ENCODE peak calls at places on chromosomes 4 and X, in six cellular contexts. One of them, this sample, is unnamed.

GRCh38 chr4:113756005-113756410 is 5.5 kb downstream of the CAMK2D start:
- DNase-seq in caudate nucleus: no peak
- DNase-seq in NCI-H2081: peak; percentile 20
- DNase-seq in AG09319: no peak
- DNase-seq in NCI-H774: no peak
- DNase-seq in type B pancreatic cell: no peak
- DNase-seq in this sample: peak; percentile 8

GRCh38 chr4:26060286-26060685 is 146.3 kb downstream of the SMIM20 start:
- DNase-seq in NCI-H2081: no peak
- DNase-seq in AG09319: no peak
- DNase-seq in caudate nucleus: no peak
- DNase-seq in NCI-H774: no peak
- DNase-seq in type B pancreatic cell: no peak
- DNase-seq in this sample: no peak

GRCh38 chr4:15906024-15906443 is 32.5 kb downstream of the FGFBP1 start:
- DNase-seq in type B pancreatic cell: peak; percentile 70
- DNase-seq in NCI-H2081: peak; percentile 29
- DNase-seq in NCI-H774: peak; percentile 81
- DNase-seq in caudate nucleus: peak; percentile 7
- DNase-seq in AG09319: no peak
- DNase-seq in this sample: peak; percentile 99

GRCh38 chr4:104756837-104757236 is 262.1 kb upstream of the CXXC4 start:
- DNase-seq in NCI-H774: no peak
- DNase-seq in type B pancreatic cell: no peak
- DNase-seq in NCI-H2081: no peak
- DNase-seq in caudate nucleus: no peak
- DNase-seq in AG09319: no peak
- DNase-seq in this sample: no peak

GRCh38 chrX:139759637-139760036 is 51.7 kb upstream of the MCF2 start:
- DNase-seq in NCI-H2081: no peak
- DNase-seq in AG09319: no peak
- DNase-seq in caudate nucleus: no peak
- DNase-seq in type B pancreatic cell: no peak
- DNase-seq in NCI-H774: no peak
- DNase-seq in this sample: peak; percentile 67

GRCh38 chr4:76585897-76586360 is 150.9 kb downstream of the SHROOM3 start:
- DNase-seq in AG09319: no peak
- DNase-seq in NCI-H2081: peak; percentile 92
- DNase-seq in caudate nucleus: no peak
- DNase-seq in NCI-H774: peak; percentile 82
- DNase-seq in type B pancreatic cell: peak; percentile 76
- DNase-seq in this sample: peak; percentile 97

GRCh38 chr4:83083925-83084475 is 30.5 kb downstream of the PLAC8 start:
- DNase-seq in NCI-H774: no peak
- DNase-seq in NCI-H2081: no peak
- DNase-seq in type B pancreatic cell: no peak
- DNase-seq in caudate nucleus: no peak
- DNase-seq in AG09319: no peak
- DNase-seq in this sample: no peak

GRCh38 chrX:153614818-153615217 is 15.9 kb upstream of the CCNQ start:
- DNase-seq in NCI-H774: no peak
- DNase-seq in type B pancreatic cell: no peak
- DNase-seq in NCI-H2081: no peak
- DNase-seq in AG09319: no peak
- DNase-seq in caudate nucleus: no peak
- DNase-seq in this sample: no peak

GRCh38 chrX:68083510-68083909 is 349.8 kb downstream of the OPHN1 start:
- DNase-seq in caudate nucleus: no peak
- DNase-seq in type B pancreatic cell: no peak
- DNase-seq in NCI-H774: no peak
- DNase-seq in AG09319: no peak
- DNase-seq in NCI-H2081: no peak
- DNase-seq in this sample: no peak

GRCh38 chr4:41258783-41259182 is 2.1 kb downstream of the UCHL1 start:
- DNase-seq in type B pancreatic cell: no peak
- DNase-seq in caudate nucleus: peak; percentile 10
- DNase-seq in NCI-H2081: peak; percentile 68
- DNase-seq in NCI-H774: peak; percentile 1
- DNase-seq in AG09319: peak; percentile 25
- DNase-seq in this sample: peak; percentile 86

GRCh38 chr4:11912886-11913285 is 484.2 kb upstream of the HS3ST1 start:
- DNase-seq in AG09319: no peak
- DNase-seq in NCI-H2081: no peak
- DNase-seq in type B pancreatic cell: no peak
- DNase-seq in NCI-H774: no peak
- DNase-seq in caudate nucleus: no peak
- DNase-seq in this sample: no peak

GRCh38 chrX:42778096-42778495 is at the start of gene PPP1R2C:
- DNase-seq in NCI-H2081: no peak
- DNase-seq in AG09319: no peak
- DNase-seq in type B pancreatic cell: no peak
- DNase-seq in caudate nucleus: no peak
- DNase-seq in NCI-H774: no peak
- DNase-seq in this sample: no peak

GRCh38 chrX:17805120-17805519 is 56.0 kb downstream of the RAI2 start:
- DNase-seq in type B pancreatic cell: no peak
- DNase-seq in NCI-H774: no peak
- DNase-seq in caudate nucleus: no peak
- DNase-seq in NCI-H2081: no peak
- DNase-seq in AG09319: no peak
- DNase-seq in this sample: peak; percentile 22

GRCh38 chrX:69158166-69159040 is 6.8 kb downstream of the PJA1 start:
- DNase-seq in caudate nucleus: no peak
- DNase-seq in NCI-H774: no peak
- DNase-seq in AG09319: no peak
- DNase-seq in type B pancreatic cell: peak; percentile 44
- DNase-seq in NCI-H2081: peak; percentile 12
- DNase-seq in this sample: peak; percentile 69

GRCh38 chrX:14837155-14837554 is 35.7 kb downstream of the FANCB start:
- DNase-seq in AG09319: no peak
- DNase-seq in type B pancreatic cell: no peak
- DNase-seq in NCI-H774: no peak
- DNase-seq in NCI-H2081: no peak
- DNase-seq in caudate nucleus: no peak
- DNase-seq in this sample: no peak

GRCh38 chrX:114073926-114074325 is 510.0 kb upstream of the HTR2C start:
- DNase-seq in caudate nucleus: no peak
- DNase-seq in AG09319: no peak
- DNase-seq in NCI-H2081: no peak
- DNase-seq in type B pancreatic cell: no peak
- DNase-seq in NCI-H774: no peak
- DNase-seq in this sample: no peak

GRCh38 chr4:3440011-3440410 is 1.8 kb upstream of the HGFAC start:
- DNase-seq in type B pancreatic cell: no peak
- DNase-seq in AG09319: no peak
- DNase-seq in caudate nucleus: no peak
- DNase-seq in NCI-H2081: peak; percentile 38
- DNase-seq in NCI-H774: no peak
- DNase-seq in this sample: no peak

GRCh38 chrX:39242187-39242586 is 440.9 kb downstream of the MID1IP1 start:
- DNase-seq in caudate nucleus: no peak
- DNase-seq in AG09319: no peak
- DNase-seq in type B pancreatic cell: no peak
- DNase-seq in NCI-H774: no peak
- DNase-seq in NCI-H2081: peak; percentile 66
- DNase-seq in this sample: peak; percentile 69

GRCh38 chrX:54494970-54495813 is 842 bp downstream of the FGD1 start:
- DNase-seq in type B pancreatic cell: no peak
- DNase-seq in AG09319: no peak
- DNase-seq in caudate nucleus: peak; percentile 1
- DNase-seq in NCI-H2081: no peak
- DNase-seq in NCI-H774: no peak
- DNase-seq in this sample: peak; percentile 54

GRCh38 chr4:122815248-122815647 is 11.4 kb upstream of the FGF2 start:
- DNase-seq in NCI-H2081: no peak
- DNase-seq in NCI-H774: no peak
- DNase-seq in type B pancreatic cell: no peak
- DNase-seq in caudate nucleus: no peak
- DNase-seq in AG09319: no peak
- DNase-seq in this sample: no peak

GRCh38 chr4:168679397-168680176 is 182.7 kb downstream of the PALLD start:
- DNase-seq in AG09319: no peak
- DNase-seq in caudate nucleus: no peak
- DNase-seq in type B pancreatic cell: no peak
- DNase-seq in NCI-H2081: no peak
- DNase-seq in NCI-H774: no peak
- DNase-seq in this sample: peak; percentile 10

GRCh38 chrX:20414781-20415445 is 148.2 kb upstream of the RPS6KA3 start:
- DNase-seq in type B pancreatic cell: no peak
- DNase-seq in NCI-H774: no peak
- DNase-seq in AG09319: no peak
- DNase-seq in NCI-H2081: no peak
- DNase-seq in caudate nucleus: no peak
- DNase-seq in this sample: peak; percentile 12

GRCh38 chrX:108415891-108416290 is 22.3 kb downstream of the COL4A6 start:
- DNase-seq in AG09319: no peak
- DNase-seq in NCI-H774: no peak
- DNase-seq in caudate nucleus: no peak
- DNase-seq in type B pancreatic cell: no peak
- DNase-seq in NCI-H2081: peak; percentile 17
- DNase-seq in this sample: no peak

GRCh38 chr4:168868044-168868855 is 141.8 kb downstream of the CBR4 start:
- DNase-seq in type B pancreatic cell: no peak
- DNase-seq in NCI-H774: no peak
- DNase-seq in caudate nucleus: no peak
- DNase-seq in NCI-H2081: no peak
- DNase-seq in AG09319: peak; percentile 60
- DNase-seq in this sample: no peak

GRCh38 chrX:1323315-1323714 is 13.3 kb upstream of the IL3RA start:
- DNase-seq in NCI-H2081: no peak
- DNase-seq in type B pancreatic cell: no peak
- DNase-seq in caudate nucleus: no peak
- DNase-seq in NCI-H774: no peak
- DNase-seq in AG09319: no peak
- DNase-seq in this sample: peak; percentile 27

GRCh38 chr4:138390286-138390685 is 148.1 kb upstream of the SLC7A11 start:
- DNase-seq in NCI-H2081: no peak
- DNase-seq in NCI-H774: no peak
- DNase-seq in AG09319: no peak
- DNase-seq in type B pancreatic cell: no peak
- DNase-seq in caudate nucleus: no peak
- DNase-seq in this sample: no peak

GRCh38 chrX:103399744-103400143 is 23.4 kb downstream of the BEX3 start:
- DNase-seq in NCI-H774: no peak
- DNase-seq in type B pancreatic cell: no peak
- DNase-seq in NCI-H2081: no peak
- DNase-seq in AG09319: no peak
- DNase-seq in caudate nucleus: no peak
- DNase-seq in this sample: peak; percentile 17

GRCh38 chr4:1512738-1513660 is 106.8 kb upstream of the NKX1-1 start:
- DNase-seq in NCI-H774: no peak
- DNase-seq in AG09319: no peak
- DNase-seq in caudate nucleus: peak; percentile 4
- DNase-seq in type B pancreatic cell: no peak
- DNase-seq in NCI-H2081: peak; percentile 34
- DNase-seq in this sample: peak; percentile 53

GRCh38 chrX:72001471-72001870 is 90.8 kb downstream of the NHSL2 start:
- DNase-seq in caudate nucleus: no peak
- DNase-seq in AG09319: no peak
- DNase-seq in NCI-H2081: no peak
- DNase-seq in type B pancreatic cell: peak; percentile 13
- DNase-seq in NCI-H774: no peak
- DNase-seq in this sample: no peak

GRCh38 chr4:25088342-25088952 is 57.7 kb upstream of the LGI2 start:
- DNase-seq in NCI-H2081: no peak
- DNase-seq in caudate nucleus: peak; percentile 43
- DNase-seq in type B pancreatic cell: no peak
- DNase-seq in NCI-H774: no peak
- DNase-seq in AG09319: no peak
- DNase-seq in this sample: no peak

GRCh38 chr4:10619220-10619619 is 65.3 kb downstream of the CLNK start:
- DNase-seq in NCI-H2081: peak; percentile 100
- DNase-seq in type B pancreatic cell: no peak
- DNase-seq in caudate nucleus: no peak
- DNase-seq in NCI-H774: peak; percentile 80
- DNase-seq in AG09319: no peak
- DNase-seq in this sample: peak; percentile 89

GRCh38 chr4:121370729-121371325 is 10.0 kb downstream of the QRFPR start:
- DNase-seq in type B pancreatic cell: no peak
- DNase-seq in caudate nucleus: no peak
- DNase-seq in NCI-H774: peak; percentile 13
- DNase-seq in AG09319: no peak
- DNase-seq in NCI-H2081: peak; percentile 11
- DNase-seq in this sample: peak; percentile 63

GRCh38 chr4:55503164-55503563 is 43.5 kb downstream of the CLOCK start:
- DNase-seq in type B pancreatic cell: no peak
- DNase-seq in NCI-H2081: no peak
- DNase-seq in caudate nucleus: no peak
- DNase-seq in NCI-H774: no peak
- DNase-seq in AG09319: no peak
- DNase-seq in this sample: peak; percentile 10

GRCh38 chr4:74466242-74466641 is 21.3 kb downstream of the AREG start:
- DNase-seq in type B pancreatic cell: no peak
- DNase-seq in NCI-H2081: no peak
- DNase-seq in AG09319: no peak
- DNase-seq in NCI-H774: no peak
- DNase-seq in caudate nucleus: no peak
- DNase-seq in this sample: peak; percentile 52

This sample was measured in DMS53.